ENCODE peak calls at places on chromosomes 7 and 10, in five cellular contexts. E, C, D, T and H are unnamed samples.

GRCh38 chr10:78588194-78588811 is 480.5 kb upstream of the ZMIZ1 start:
- DNase-seq in D (no peak), E (no peak), T (no peak), C (peak), H (peak)

GRCh38 chr7:33932832-33933468 is 27.6 kb downstream of the BMPER start:
- DNase-seq in C (peak), T (peak), D (peak), E (peak), H (peak)

GRCh38 chr7:100506356-100506930 is 22.7 kb downstream of the NYAP1 start:
- DNase-seq in T (no peak), E (no peak), D (no peak), C (no peak), H (no peak)

GRCh38 chr7:41190615-41191014 is 512.3 kb downstream of the INHBA start:
- DNase-seq in C (no peak), D (no peak), E (no peak), T (no peak), H (no peak)

GRCh38 chr7:125480762-125481161 is 551.1 kb upstream of the POT1 start:
- DNase-seq in D (no peak), T (no peak), E (no peak), C (no peak), H (no peak)

GRCh38 chr10:14532473-14533251 is 201.9 kb upstream of the FRMD4A start:
- DNase-seq in T (no peak), C (no peak), E (no peak), D (peak), H (no peak)

GRCh38 chr7:157516311-157516710 is 179.5 kb downstream of the DNAJB6 start:
- DNase-seq in C (no peak), T (peak), E (no peak), D (no peak), H (no peak)

GRCh38 chr7:123220396-123220795 is 20.6 kb upstream of the SLC13A1 start:
- DNase-seq in T (no peak), C (peak), D (no peak), E (no peak), H (peak)

GRCh38 chr7:142556745-142557144 is 192.5 kb upstream of the PRSS1 start:
- DNase-seq in C (peak), T (no peak), D (peak), E (no peak), H (peak)

GRCh38 chr10:119545310-119545709 is 2.8 kb upstream of the RGS10 start:
- DNase-seq in T (no peak), C (no peak), E (no peak), D (no peak), H (no peak)

GRCh38 chr7:92740713-92741126 is 95.7 kb downstream of the CDK6 start:
- DNase-seq in E (no peak), T (no peak), C (peak), D (peak), H (peak)

GRCh38 chr10:42801135-42801534 is 18.5 kb downstream of the BMS1 start:
- DNase-seq in E (no peak), C (peak), D (no peak), T (no peak), H (no peak)

GRCh38 chr7:99248391-99249067 is 24.1 kb upstream of the MYH16 start:
- DNase-seq in T (no peak), D (peak), C (no peak), E (peak), H (no peak)

GRCh38 chr7:44385384-44386138 is 60.2 kb upstream of the CAMK2B start:
- DNase-seq in D (no peak), C (no peak), T (no peak), E (no peak), H (peak)

GRCh38 chr10:34696423-34696822 is 118.7 kb downstream of the PARD3 start:
- DNase-seq in T (no peak), E (no peak), C (peak), D (peak), H (peak)

GRCh38 chr10:114902151-114902550 is 35.8 kb upstream of the TRUB1 start:
- DNase-seq in E (no peak), C (no peak), D (no peak), T (no peak), H (peak)

GRCh38 chr10:33211123-33211878 is 123.2 kb downstream of the NRP1 start:
- DNase-seq in C (peak), D (no peak), E (no peak), T (peak), H (peak)

GRCh38 chr7:45922810-45923209 is 1.7 kb upstream of the IGFBP3 start:
- DNase-seq in C (no peak), D (no peak), E (no peak), T (no peak), H (no peak)

GRCh38 chr7:128380807-128381130 is 19.3 kb upstream of the PRRT4 start:
- DNase-seq in D (no peak), T (no peak), C (no peak), E (no peak), H (no peak)

GRCh38 chr7:20107582-20107981 is 109.6 kb downstream of the MACC1 start:
- DNase-seq in E (no peak), C (peak), D (no peak), T (no peak), H (no peak)

GRCh38 chr10:92074126-92074887 is 150.7 kb downstream of the BTAF1 start:
- DNase-seq in E (no peak), D (no peak), C (peak), T (no peak), H (no peak)

GRCh38 chr7:36760856-36761762 is 36.8 kb upstream of the AOAH start:
- DNase-seq in D (no peak), T (no peak), E (no peak), C (no peak), H (no peak)

GRCh38 chr10:14645239-14645960 is 129.3 kb downstream of the FAM107B start:
- DNase-seq in D (no peak), E (no peak), C (no peak), T (no peak), H (no peak)

GRCh38 chr7:80918406-80918805 is 445 bp downstream of the SEMA3C start:
- DNase-seq in C (peak), T (no peak), E (no peak), D (no peak), H (peak)

GRCh38 chr10:44986670-44987069 is 8.1 kb upstream of the DEPP1 start:
- DNase-seq in C (no peak), D (no peak), E (no peak), T (no peak), H (no peak)

GRCh38 chr7:84337386-84337785 is 142.8 kb upstream of the SEMA3A start:
- DNase-seq in E (no peak), D (peak), T (no peak), C (peak), H (peak)

GRCh38 chr10:72079356-72079755 is 9.0 kb downstream of the SPOCK2 start:
- DNase-seq in C (no peak), E (no peak), D (no peak), T (peak), H (no peak)

GRCh38 chr10:48287417-48288391 is 13.2 kb upstream of the FRMPD2 start:
- DNase-seq in E (no peak), C (no peak), D (peak), T (no peak), H (no peak)

GRCh38 chr10:74289172-74289571 is 138.2 kb downstream of the ADK start:
- DNase-seq in E (no peak), D (no peak), T (no peak), C (no peak), H (no peak)

GRCh38 chr7:108525327-108525984 is 479 bp downstream of the PNPLA8 start:
- DNase-seq in E (no peak), D (peak), T (no peak), C (peak), H (peak)

GRCh38 chr7:127903913-127904705 is 127.1 kb downstream of the LRRC4 start:
- DNase-seq in C (no peak), E (no peak), D (no peak), T (no peak), H (no peak)

GRCh38 chr10:86130737-86131475 is 235.7 kb downstream of the GRID1 start:
- DNase-seq in C (no peak), E (no peak), D (no peak), T (no peak), H (no peak)

GRCh38 chr10:11023009-11023408 is 5.3 kb downstream of the CELF2 start:
- DNase-seq in C (no peak), T (no peak), E (no peak), D (no peak), H (no peak)

GRCh38 chr10:11018426-11018818 is 750 bp downstream of the CELF2 start:
- DNase-seq in E (peak), D (no peak), C (no peak), T (peak), H (no peak)

GRCh38 chr10:11018830-11019692 is 1.4 kb downstream of the CELF2 start:
- DNase-seq in C (no peak), T (no peak), D (no peak), E (no peak), H (no peak)

GRCh38 chr10:11017575-11018425 is at the start of gene CELF2:
- DNase-seq in E (peak), D (no peak), C (no peak), T (peak), H (no peak)

GRCh38 chr10:11020026-11020820 is 2.6 kb downstream of the CELF2 start:
- DNase-seq in T (no peak), C (no peak), D (no peak), E (no peak), H (no peak)
- H3K4me3 ChIP-seq in T (no peak), C (no peak), D (no peak), E (peak), H (no peak)

GRCh38 chr7:18354108-18354507 is 141.4 kb upstream of the HDAC9 start:
- DNase-seq in E (no peak), T (no peak), D (no peak), C (no peak), H (no peak)

GRCh38 chr7:18354686-18355085 is 140.9 kb upstream of the HDAC9 start:
- DNase-seq in D (no peak), T (no peak), C (no peak), E (no peak), H (peak)

GRCh38 chr7:18357691-18358090 is 137.9 kb upstream of the HDAC9 start:
- DNase-seq in C (peak), D (peak), E (no peak), T (no peak), H (no peak)

GRCh38 chr7:18352339-18353255 is 143.0 kb upstream of the HDAC9 start:
- DNase-seq in E (no peak), C (peak), T (peak), D (peak), H (peak)

GRCh38 chr7:18356195-18356645 is 139.3 kb upstream of the HDAC9 start:
- DNase-seq in T (no peak), D (peak), E (no peak), C (peak), H (peak)
- TF ChIP-seq CTCF in T (peak), D (peak), E (peak), C (peak), H (peak)

GRCh38 chr7:95490366-95490765 is 4.6 kb downstream of the ASB4 start:
- DNase-seq in C (no peak), E (no peak), T (no peak), D (no peak), H (peak)
- H3K4me3 ChIP-seq in C (no peak), E (no peak), T (no peak), D (no peak), H (no peak)

GRCh38 chr10:28360175-28360574 is 57.3 kb upstream of the MPP7 start:
- DNase-seq in C (no peak), D (no peak), T (no peak), E (no peak), H (no peak)
- TF ChIP-seq CTCF in C (no peak), D (no peak), T (no peak), E (no peak), H (no peak)

DNA sequence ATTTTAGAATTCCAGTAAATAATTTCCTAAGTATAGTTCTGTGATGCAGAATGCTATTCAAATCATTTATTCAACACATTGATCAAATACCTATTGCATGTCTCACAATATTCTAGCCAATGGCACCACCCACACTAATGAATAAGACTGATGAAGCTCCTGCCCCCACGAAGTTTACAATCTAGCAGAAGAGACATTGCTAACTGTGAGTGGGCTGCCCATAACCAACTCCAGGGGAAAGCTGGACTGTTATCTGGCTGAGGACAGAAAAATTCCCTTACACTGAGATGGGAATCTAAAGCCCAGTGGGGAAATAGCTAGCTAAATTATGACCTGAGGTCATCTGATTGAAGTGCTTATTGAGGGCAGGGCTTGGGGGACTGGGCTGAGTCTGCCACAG is 128.8 kb upstream of the LYZL2 start:
- DNase-seq in T (no peak), D (no peak), E (no peak), C (peak), H (no peak)
- H3K4me3 ChIP-seq in T (no peak), D (no peak), E (no peak), C (no peak), H (no peak)

DNA sequence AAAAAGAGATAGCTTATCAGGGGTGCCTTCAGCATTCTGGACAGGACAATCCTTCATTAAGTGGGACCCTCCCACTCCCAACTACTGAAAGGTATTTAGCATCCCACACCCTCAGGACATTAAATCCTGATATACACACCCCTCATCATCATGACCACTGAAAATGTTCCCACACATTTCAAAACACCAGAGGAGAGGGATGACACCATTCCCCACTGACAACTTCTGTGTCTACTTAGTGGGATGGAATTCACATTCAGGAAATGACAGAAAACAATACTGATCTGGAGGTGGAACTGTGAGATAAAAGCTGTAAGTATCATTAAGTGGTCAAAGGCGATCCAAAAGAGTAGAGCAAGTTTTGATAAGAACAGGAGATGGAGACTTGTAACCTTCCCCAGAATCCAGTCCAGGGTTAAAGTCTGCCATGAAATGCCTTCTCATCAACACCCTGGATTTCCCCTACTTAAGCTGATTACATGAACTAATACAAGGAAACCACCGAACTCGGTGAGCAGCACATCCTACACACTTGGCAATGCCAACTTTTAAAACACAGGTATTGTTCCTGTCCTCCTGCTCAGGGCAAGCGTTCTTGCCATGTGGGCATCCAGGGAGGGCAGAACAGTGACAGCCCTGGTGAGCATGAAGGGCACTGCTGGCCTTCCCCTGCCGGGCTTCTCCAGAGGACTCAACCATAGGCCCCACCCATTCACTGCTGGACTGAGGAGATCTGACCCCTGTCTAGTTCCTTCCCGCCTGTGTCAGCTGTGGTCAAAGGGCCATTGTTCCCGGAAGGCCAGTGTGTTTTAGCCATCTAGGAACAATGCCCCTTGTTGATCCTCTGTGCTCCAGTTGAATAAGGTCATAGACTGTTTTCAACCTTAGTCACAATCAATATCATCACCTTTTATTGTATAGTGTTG is 85.0 kb downstream of the SGMS1 start:
- DNase-seq in C (no peak), E (no peak), D (peak), T (no peak), H (no peak)
- TF ChIP-seq CTCF in C (no peak), E (no peak), D (no peak), T (no peak), H (no peak)